ENCODE peak calls at places on chromosomes 12 and 14, in six cellular contexts. S is upper lobe of right lung; A is T47D; H is stimulated activated CD8-positive, alpha-beta memory T cell treated with anti-CD3 and anti-CD28 coated beads, Interleukin-7, amount 100 ng/mL, for 1 hour; W is RWPE1; I is posterior cingulate gyrus. O is an unnamed sample.

GRCh38 chr12:43292699-43293098 is 259.3 kb downstream of the ADAMTS20 start:
- DNase-seq in S (no peak), A (no peak), W (no peak), I (no peak), H (no peak), O (no peak)

GRCh38 chr12:8026282-8026637 is 6.3 kb upstream of the FOXJ2 start:
- DNase-seq in H (no peak), A (no peak), S (no peak), W (no peak), I (no peak), O (no peak)

GRCh38 chr14:63045612-63046320 is 508 bp upstream of the KCNH5 start:
- DNase-seq in I (peak), W (peak), A (no peak), H (no peak), S (peak), O (no peak)

GRCh38 chr12:92478692-92479091 is 224.1 kb upstream of the PLEKHG7 start:
- DNase-seq in I (no peak), W (no peak), H (no peak), S (no peak), A (no peak), O (no peak)

GRCh38 chr14:54568821-54569591 is 2.1 kb downstream of the SAMD4A start:
- DNase-seq in H (no peak), W (peak), S (no peak), A (no peak), I (no peak), O (no peak)

GRCh38 chr14:21915814-21916213 is 242.2 kb upstream of the OR4E1 start:
- DNase-seq in I (no peak), H (no peak), S (no peak), A (no peak), W (peak), O (no peak)

GRCh38 chr12:113392988-113393579 is 10.6 kb downstream of the SDS start:
- DNase-seq in H (no peak), W (peak), S (no peak), I (no peak), A (no peak), O (no peak)

GRCh38 chr14:52711666-52712065 is 4.7 kb downstream of the PSMC6 start:
- DNase-seq in W (no peak), I (no peak), H (no peak), A (no peak), S (no peak), O (no peak)

GRCh38 chr14:49879683-49880204 is 13.1 kb upstream of the ARF6 start:
- DNase-seq in W (no peak), H (no peak), S (no peak), I (peak), A (peak), O (no peak)

GRCh38 chr12:7076493-7076892 is 15.8 kb downstream of the C1R start:
- DNase-seq in S (no peak), A (no peak), W (no peak), H (no peak), I (no peak), O (no peak)

GRCh38 chr14:101118746-101119610 is 215.5 kb upstream of the RTL1 start:
- DNase-seq in S (peak), A (no peak), H (no peak), I (peak), W (no peak), O (no peak)

GRCh38 chr12:25119020-25119419 is 75.9 kb downstream of the DNAI7 start:
- DNase-seq in S (no peak), I (no peak), W (no peak), A (no peak), H (no peak), O (no peak)

GRCh38 chr12:56947633-56948535 is 9.5 kb downstream of the RDH16 start:
- DNase-seq in I (no peak), S (no peak), H (no peak), A (peak), W (no peak), O (no peak)

GRCh38 chr14:100914597-100915021 is 11.1 kb upstream of the RTL1 start:
- DNase-seq in I (no peak), A (no peak), S (no peak), W (no peak), H (no peak), O (no peak)

GRCh38 chr12:2291182-2291832 is 238.5 kb downstream of the CACNA1C start:
- DNase-seq in H (no peak), S (no peak), I (no peak), A (peak), W (peak), O (no peak)

GRCh38 chr12:77590306-77590705 is 240.4 kb upstream of the NAV3 start:
- DNase-seq in H (no peak), W (no peak), A (no peak), S (no peak), I (no peak), O (no peak)

GRCh38 chr12:122174155-122174845 is at the start of gene IL31:
- DNase-seq in I (peak), S (no peak), A (no peak), H (no peak), W (no peak), O (no peak)

GRCh38 chr14:37592288-37593274 is 2.5 kb downstream of the FOXA1 start:
- DNase-seq in H (no peak), W (no peak), S (peak), A (peak), I (peak), O (no peak)

GRCh38 chr12:54935235-54935951 is 49.2 kb downstream of the TESPA1 start:
- DNase-seq in I (no peak), A (peak), W (peak), H (no peak), S (no peak), O (peak)

GRCh38 chr12:28569698-28570411 is 379.6 kb downstream of the CCDC91 start:
- DNase-seq in A (peak), H (no peak), W (no peak), I (no peak), S (no peak), O (no peak)

GRCh38 chr12:1793426-1794210 is 26.7 kb upstream of the LRTM2 start:
- DNase-seq in S (peak), W (no peak), A (no peak), H (no peak), I (peak), O (no peak)

GRCh38 chr12:46998811-46999368 is 80.5 kb upstream of the PCED1B start:
- DNase-seq in W (peak), H (no peak), S (no peak), I (no peak), A (no peak), O (no peak)

GRCh38 chr12:10048531-10048930 is 18.0 kb downstream of the CLEC9A start:
- DNase-seq in S (no peak), I (no peak), W (no peak), A (no peak), H (no peak), O (no peak)

GRCh38 chr14:59310644-59311043 is 122.2 kb downstream of the DAAM1 start:
- DNase-seq in I (no peak), A (peak), S (no peak), W (no peak), H (no peak), O (no peak)

GRCh38 chr12:633731-634130 is 29.5 kb downstream of the NINJ2 start:
- DNase-seq in S (no peak), I (no peak), A (no peak), W (no peak), H (no peak), O (no peak)

GRCh38 chr12:113440947-113441782 is 19.0 kb downstream of the SDSL start:
- DNase-seq in H (no peak), A (no peak), S (no peak), I (peak), W (no peak), O (no peak)

GRCh38 chr14:68908201-68908600 is 70.9 kb downstream of the ACTN1 start:
- DNase-seq in A (peak), S (no peak), H (no peak), I (no peak), W (no peak), O (no peak)

GRCh38 chr12:49560695-49561094 is 7.2 kb downstream of the MCRS1 start:
- DNase-seq in I (peak), S (no peak), A (no peak), W (no peak), H (no peak), O (no peak)

GRCh38 chr12:69298947-69299346 is 49.2 kb upstream of the LYZ start:
- DNase-seq in S (no peak), A (no peak), H (no peak), I (no peak), W (no peak), O (no peak)

GRCh38 chr12:113000433-113000832 is 22.1 kb downstream of the OAS2 start:
- DNase-seq in I (no peak), S (no peak), H (no peak), A (no peak), W (no peak), O (no peak)

GRCh38 chr14:23300687-23301223 is 1.9 kb downstream of the PPP1R3E start:
- DNase-seq in W (no peak), I (peak), A (peak), H (no peak), S (no peak), O (no peak)

GRCh38 chr12:75986001-75986739 is 45.4 kb downstream of the PHLDA1 start:
- DNase-seq in W (no peak), A (peak), S (no peak), I (no peak), H (no peak), O (no peak)

GRCh38 chr12:74488134-74488533 is 49.5 kb upstream of the ATXN7L3B start:
- DNase-seq in W (no peak), A (no peak), S (no peak), H (no peak), I (no peak), O (no peak)

GRCh38 chr12:39105111-39105510 is 199.7 kb upstream of the CPNE8 start:
- DNase-seq in A (no peak), I (no peak), H (no peak), S (no peak), W (no peak), O (no peak)

GRCh38 chr14:71619472-71619871 is 312.8 kb upstream of the RGS6 start:
- DNase-seq in S (no peak), H (no peak), I (no peak), A (no peak), W (no peak), O (no peak)

GRCh38 chr12:57047981-57048380 is 1.9 kb downstream of the MYO1A start:
- DNase-seq in I (no peak), A (peak), H (no peak), W (no peak), S (no peak), O (no peak)

GRCh38 chr12:9810721-9811120 is 16.6 kb upstream of the KLRF1 start:
- DNase-seq in A (no peak), W (no peak), S (no peak), I (no peak), H (no peak), O (no peak)

GRCh38 chr12:46489951-46490388 is 117.4 kb upstream of the SLC38A2 start:
- DNase-seq in A (no peak), S (no peak), W (no peak), H (no peak), I (no peak), O (no peak)

GRCh38 chr12:116718578-116719454 is 19.1 kb downstream of the SPRING1 start:
- DNase-seq in I (no peak), H (no peak), W (no peak), A (no peak), S (no peak), O (no peak)

O was measured in activated T-helper 1 cell treated with anti-CD3 and anti-CD28 coated beads, Interleukin-2, amount 50 U/mL, for 16 hours.